ENCODE peak calls at places on chromosomes 3 and 15, in ten cellular contexts. S is tibial artery, R is dorsolateral prefrontal cortex, X is heart left ventricle, J is body of pancreas, O is thyroid gland, F is right lobe of liver, Y is cardiac muscle cell, A is GM23338, M is stomach. B is an unnamed sample. For H3K27me3, the result is how much of the 10 kb centered on the place peaks cover.

GRCh38 chr3:134352031-134352671 is 22.1 kb downstream of the AMOTL2 start:
- DNase-seq in M (no peak), Y (no peak), R (no peak), J (peak), X (peak), O (peak), S (no peak), F (peak), A (no peak), B (no peak)

GRCh38 chr15:84108725-84109124 is 126.8 kb upstream of the GOLGA6L4 start:
- DNase-seq in R (no peak), X (no peak), M (no peak), Y (no peak), S (no peak), J (no peak), A (peak), O (no peak), F (no peak), B (no peak)

GRCh38 chr3:72892870-72893269 is 5.0 kb downstream of the GXYLT2 start:
- DNase-seq in Y (no peak), J (no peak), O (no peak), A (peak), R (no peak), M (no peak), S (no peak), X (no peak), F (no peak), B (no peak)

GRCh38 chr15:35757790-35758189 is 211.8 kb upstream of the DPH6 start:
- DNase-seq in F (no peak), O (no peak), X (no peak), M (no peak), A (no peak), Y (no peak), R (no peak), J (peak), S (no peak), B (no peak)

GRCh38 chr15:74205593-74205969 is 3.0 kb upstream of the STRA6 start:
- DNase-seq in J (no peak), Y (no peak), S (no peak), F (no peak), A (no peak), M (no peak), X (no peak), R (no peak), O (no peak), B (no peak)

GRCh38 chr3:164416491-164417222 is 661.6 kb downstream of the SI start:
- DNase-seq in Y (no peak), S (no peak), R (no peak), A (peak), F (no peak), O (no peak), J (no peak), X (no peak), M (no peak), B (no peak)

GRCh38 chr15:62068071-62068786 is 1.5 kb downstream of the C2CD4A start:
- DNase-seq in J (peak), M (peak), S (peak), X (peak), O (peak), F (peak), A (peak), Y (peak), R (no peak), B (no peak)

GRCh38 chr3:49017978-49018706 is at the start of gene DALRD3:
- DNase-seq in M (peak), J (peak), R (peak), X (peak), A (peak), S (peak), F (peak), O (peak), Y (peak), B (no peak)

GRCh38 chr3:45104715-45105711 is 41.2 kb downstream of the CDCP1 start:
- DNase-seq in X (no peak), S (no peak), J (no peak), Y (no peak), M (no peak), O (no peak), A (no peak), R (no peak), F (no peak), B (no peak)

GRCh38 chr15:90138071-90138833 is 36.0 kb upstream of the IDH2 start:
- DNase-seq in Y (no peak), R (no peak), O (peak), J (no peak), A (no peak), M (peak), F (peak), S (no peak), X (peak), B (no peak)

GRCh38 chr15:61681676-61682075 is 378.6 kb downstream of the VPS13C start:
- DNase-seq in M (no peak), F (no peak), S (no peak), A (no peak), J (no peak), Y (no peak), O (no peak), X (no peak), R (no peak), B (no peak)

GRCh38 chr3:126468028-126468891 is 7.4 kb downstream of the ZXDC start:
- DNase-seq in R (no peak), O (no peak), M (no peak), J (no peak), A (no peak), S (peak), F (peak), X (no peak), Y (no peak), B (no peak)

GRCh38 chr3:13600950-13601691 is 52.2 kb downstream of the FBLN2 start:
- DNase-seq in Y (peak), M (no peak), F (no peak), R (peak), A (no peak), O (no peak), X (peak), S (no peak), J (no peak), B (no peak)

GRCh38 chr15:45638641-45639040 is 3.8 kb downstream of the SQOR start:
- DNase-seq in A (no peak), S (no peak), M (no peak), Y (no peak), J (no peak), R (no peak), X (no peak), O (no peak), F (no peak), B (no peak)

GRCh38 chr3:14798231-14798630 is 20.5 kb upstream of the FGD5 start:
- DNase-seq in O (no peak), J (no peak), Y (no peak), F (no peak), M (no peak), X (no peak), S (no peak), A (no peak), R (no peak), B (no peak)

GRCh38 chr15:71334874-71335273 is 219.6 kb downstream of the THSD4 start:
- DNase-seq in R (no peak), J (no peak), S (no peak), X (no peak), O (no peak), M (no peak), Y (no peak), A (no peak), F (no peak), B (no peak)

GRCh38 chr3:86245360-86245759 is 745.6 kb downstream of the VGLL3 start:
- DNase-seq in M (no peak), R (no peak), Y (peak), J (no peak), X (no peak), O (no peak), F (no peak), A (peak), S (no peak), B (no peak)

GRCh38 chr3:190225186-190225692 is 97.0 kb downstream of the CLDN1 start:
- DNase-seq in J (peak), S (no peak), Y (peak), X (no peak), O (peak), R (no peak), F (no peak), M (no peak), A (peak), B (peak)
- TF ChIP-seq CTCF in J (peak), S (peak), Y (peak), X (no peak), O (peak), R (peak), F (peak), M (peak), A (peak), B (peak)

GRCh38 chr15:40923551-40923950 is 5.6 kb upstream of the DLL4 start:
- DNase-seq in J (no peak), O (no peak), M (no peak), A (no peak), R (no peak), S (no peak), Y (no peak), X (no peak), F (no peak), B (no peak)

GRCh38 chr15:40922608-40923005 is 6.5 kb upstream of the DLL4 start:
- DNase-seq in A (no peak), R (no peak), F (no peak), J (no peak), Y (no peak), O (no peak), M (no peak), S (no peak), X (no peak), B (no peak)

GRCh38 chr15:40918799-40919392 is 10.2 kb upstream of the DLL4 start:
- DNase-seq in O (no peak), M (no peak), X (peak), F (no peak), A (no peak), J (no peak), R (no peak), S (no peak), Y (no peak), B (no peak)

GRCh38 chr15:40925495-40925862 is 3.7 kb upstream of the DLL4 start:
- DNase-seq in F (no peak), X (no peak), R (no peak), Y (no peak), A (peak), M (no peak), S (no peak), O (no peak), J (no peak), B (no peak)

DNA sequence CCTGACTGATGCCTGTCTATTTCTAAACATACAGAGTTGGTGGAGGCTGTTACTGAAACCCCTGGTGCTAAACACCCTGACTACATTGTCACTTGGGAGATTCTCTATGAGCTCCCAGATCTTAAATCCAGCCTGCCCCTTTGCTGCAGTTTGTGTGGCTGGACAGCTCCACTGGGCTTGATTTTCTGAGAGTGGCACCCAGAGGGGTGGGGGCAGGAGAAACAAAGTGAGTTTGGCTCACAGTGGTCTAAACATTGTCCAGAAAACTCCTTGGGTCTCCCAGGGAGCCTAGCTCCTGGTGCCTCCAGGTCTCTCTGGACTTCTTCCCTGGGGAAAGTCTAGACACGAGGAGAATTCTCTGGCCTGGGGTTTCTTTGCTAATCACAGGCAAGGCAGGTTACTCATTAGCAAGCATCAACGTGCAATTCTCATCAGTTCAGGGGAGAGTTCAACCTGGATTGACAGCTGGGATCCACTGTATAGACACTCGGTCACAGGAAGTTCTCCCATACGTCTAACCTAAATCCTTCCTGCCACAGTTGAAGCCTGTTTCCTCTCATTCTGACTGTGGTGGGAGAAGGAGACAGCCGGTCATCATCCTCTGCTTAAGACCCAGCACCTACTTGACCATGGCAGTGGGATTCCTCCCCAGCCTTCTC is 7.1 kb upstream of the DLL4 start:
- DNase-seq in O (no peak), F (no peak), M (no peak), J (no peak), X (no peak), S (no peak), Y (no peak), R (no peak), A (no peak), B (no peak)
- H3K27me3 ChIP-seq in O (under half), F (under half), M (under half), J (under half), X (under half), S (under half), Y (half or more), R (under half), A (half or more), B (under half)

GRCh38 chr3:37068031-37068430 is 74.7 kb downstream of the MLH1 start:
- DNase-seq in Y (no peak), X (no peak), O (no peak), R (no peak), F (no peak), M (no peak), S (no peak), A (no peak), J (no peak), B (no peak)
- TF ChIP-seq CTCF in Y (no peak), X (no peak), O (no peak), R (no peak), F (no peak), M (no peak), S (no peak), A (no peak), J (no peak), B (no peak)

GRCh38 chr15:63901912-63902670 is 68.3 kb upstream of the HERC1 start:
- DNase-seq in O (no peak), R (no peak), A (no peak), F (no peak), Y (no peak), M (no peak), S (no peak), X (no peak), J (no peak), B (no peak)

GRCh38 chr15:63895787-63896218 is 62.1 kb upstream of the HERC1 start:
- DNase-seq in A (no peak), Y (no peak), O (no peak), R (no peak), J (no peak), S (no peak), F (no peak), X (no peak), M (no peak), B (no peak)

GRCh38 chr15:63896336-63897115 is 62.8 kb upstream of the HERC1 start:
- DNase-seq in X (peak), Y (peak), J (peak), S (peak), R (no peak), M (no peak), F (no peak), A (no peak), O (peak), B (peak)

GRCh38 chr15:63900306-63900705 is 66.6 kb upstream of the HERC1 start:
- DNase-seq in A (no peak), X (no peak), Y (no peak), S (no peak), J (no peak), F (no peak), M (no peak), R (no peak), O (no peak), B (no peak)

GRCh38 chr15:63899193-63899592 is 65.4 kb upstream of the HERC1 start:
- DNase-seq in M (no peak), J (no peak), R (no peak), S (peak), X (no peak), Y (no peak), O (peak), A (no peak), F (peak), B (no peak)
- H3K27me3 ChIP-seq in M (under half), J (under half), R (under half), S (under half), X (under half), Y (under half), O (under half), A (under half), F (under half), B (under half)

DNA sequence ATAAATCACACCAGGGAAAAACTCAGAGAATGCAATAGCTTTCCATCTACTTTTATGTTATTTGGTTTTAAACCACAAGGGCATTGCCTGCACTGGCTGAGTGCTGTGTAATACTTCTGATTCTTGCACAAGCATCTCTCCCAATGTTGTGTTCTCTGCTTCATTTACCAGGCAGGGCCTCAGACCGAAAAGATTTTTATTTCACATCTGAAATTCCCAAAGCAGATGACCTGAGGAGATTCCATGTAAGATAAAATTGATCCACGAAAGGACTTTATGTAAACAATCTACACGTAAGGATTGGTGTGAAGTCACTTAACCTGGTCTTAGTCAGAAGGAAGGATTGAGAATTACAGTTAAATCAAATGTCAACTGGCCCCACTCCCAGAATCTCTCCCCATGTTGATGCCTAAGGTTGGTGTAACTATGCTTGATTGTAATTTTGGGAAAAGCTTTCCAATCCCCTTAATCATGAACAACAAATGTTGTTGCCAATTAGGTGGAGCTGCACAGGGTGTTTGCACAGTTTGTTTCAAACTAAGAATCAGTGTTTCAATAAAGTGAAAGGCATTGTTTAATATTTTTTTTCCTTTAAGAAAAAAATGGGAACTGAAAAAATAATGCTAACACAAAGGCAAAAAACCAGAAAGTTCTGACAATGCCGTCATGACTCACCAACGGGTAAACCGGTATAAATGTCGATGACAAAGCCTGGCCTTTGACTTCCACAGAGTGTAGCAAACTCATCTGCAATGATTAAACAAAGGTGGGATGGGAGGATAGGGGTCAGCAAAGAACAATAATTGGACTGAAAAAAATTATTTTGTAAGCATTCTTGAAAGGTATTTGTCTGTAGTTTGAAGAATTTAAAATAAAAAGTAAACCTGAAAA is 128.6 kb downstream of the DUT start:
- DNase-seq in Y (no peak), S (peak), O (no peak), A (no peak), J (no peak), R (no peak), F (no peak), M (no peak), X (no peak), B (peak)
- TF ChIP-seq CTCF in Y (no peak), S (no peak), O (no peak), A (no peak), J (no peak), R (no peak), F (no peak), M (no peak), X (no peak), B (peak)

DNA sequence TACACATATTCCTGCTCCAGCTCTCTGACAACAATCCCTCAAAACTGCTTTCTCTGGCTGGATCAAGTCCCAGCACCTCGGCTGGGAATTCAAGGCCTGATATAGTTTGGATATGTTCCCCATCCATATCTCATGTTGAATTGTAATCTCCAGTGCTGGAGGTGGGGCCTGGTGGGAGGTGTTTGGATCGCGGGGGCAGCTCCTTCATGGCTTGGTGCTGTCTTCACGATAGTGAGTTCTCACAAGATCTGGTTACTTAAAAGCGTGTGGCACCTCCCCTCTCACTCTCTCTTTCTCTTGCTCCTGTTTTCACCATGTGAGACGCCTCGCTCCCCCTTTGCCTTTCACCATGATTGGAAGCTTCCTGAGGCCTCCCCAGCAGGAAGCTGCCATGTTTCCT is 47.4 kb upstream of the SYN2 start:
- DNase-seq in X (no peak), M (no peak), A (no peak), J (no peak), R (peak), F (no peak), S (no peak), Y (no peak), O (no peak), B (no peak)
- H3K27me3 ChIP-seq in X (under half), M (under half), A (under half), J (under half), R (under half), F (under half), S (under half), Y (under half), O (under half), B (under half)